ENCODE peak calls at places on chromosomes 3 and 15, in five cellular contexts. One of them, this sample, is unnamed. For H3K4me1, the result is how much of the 10 kb centered on the place peaks cover.

GRCh38 chr3:73294532-73294931 is 233.1 kb downstream of the EBLN2 start:
- DNase-seq in gastrocnemius medialis: no peak
- DNase-seq in psoas muscle: no peak
- DNase-seq in H9: peak
- DNase-seq in foreskin keratinocyte: no peak
- DNase-seq in this sample: no peak

GRCh38 chr3:196991581-196992460 is 23.2 kb upstream of the PIGZ start:
- DNase-seq in gastrocnemius medialis: peak
- DNase-seq in psoas muscle: peak
- DNase-seq in H9: peak
- DNase-seq in foreskin keratinocyte: no peak
- DNase-seq in this sample: no peak

GRCh38 chr3:114640126-114640525 is 346.3 kb downstream of the TIGIT start:
- DNase-seq in gastrocnemius medialis: no peak
- DNase-seq in psoas muscle: no peak
- DNase-seq in H9: no peak
- DNase-seq in foreskin keratinocyte: no peak
- DNase-seq in this sample: no peak

GRCh38 chr3:10688126-10688525 is 127.9 kb upstream of the SLC6A11 start:
- DNase-seq in gastrocnemius medialis: no peak
- DNase-seq in psoas muscle: no peak
- DNase-seq in H9: peak
- DNase-seq in foreskin keratinocyte: no peak
- DNase-seq in this sample: no peak

GRCh38 chr15:23069496-23070166 is 30.3 kb upstream of the TUBGCP5 start:
- DNase-seq in gastrocnemius medialis: no peak
- DNase-seq in psoas muscle: no peak
- DNase-seq in H9: peak
- DNase-seq in foreskin keratinocyte: no peak
- DNase-seq in this sample: no peak

GRCh38 chr3:98657429-98657828 is 64.0 kb upstream of the CPOX start:
- DNase-seq in gastrocnemius medialis: no peak
- DNase-seq in psoas muscle: no peak
- DNase-seq in H9: peak
- DNase-seq in foreskin keratinocyte: peak
- DNase-seq in this sample: no peak

GRCh38 chr3:152961323-152961722 is 126.4 kb downstream of the P2RY1 start:
- DNase-seq in gastrocnemius medialis: no peak
- DNase-seq in psoas muscle: no peak
- DNase-seq in H9: no peak
- DNase-seq in foreskin keratinocyte: peak
- DNase-seq in this sample: no peak

GRCh38 chr15:29938701-29939340 is 116.6 kb upstream of the TJP1 start:
- DNase-seq in gastrocnemius medialis: no peak
- DNase-seq in psoas muscle: no peak
- DNase-seq in H9: no peak
- DNase-seq in foreskin keratinocyte: peak
- DNase-seq in this sample: no peak

GRCh38 chr3:126350502-126351085 is 6.6 kb downstream of the KLF15 start:
- DNase-seq in gastrocnemius medialis: peak
- DNase-seq in psoas muscle: peak
- DNase-seq in H9: no peak
- DNase-seq in foreskin keratinocyte: no peak
- DNase-seq in this sample: no peak

GRCh38 chr3:184283681-184284080 is 7.9 kb downstream of the ECE2 start:
- DNase-seq in gastrocnemius medialis: no peak
- DNase-seq in psoas muscle: no peak
- DNase-seq in H9: no peak
- DNase-seq in foreskin keratinocyte: no peak
- DNase-seq in this sample: no peak

GRCh38 chr3:188049890-188050530 is 103.9 kb upstream of the LPP start:
- DNase-seq in gastrocnemius medialis: no peak
- DNase-seq in psoas muscle: no peak
- DNase-seq in H9: no peak
- DNase-seq in foreskin keratinocyte: no peak
- DNase-seq in this sample: no peak

GRCh38 chr15:90789496-90789895 is 72.3 kb downstream of the BLM start:
- DNase-seq in gastrocnemius medialis: no peak
- DNase-seq in psoas muscle: no peak
- DNase-seq in H9: no peak
- DNase-seq in foreskin keratinocyte: no peak
- DNase-seq in this sample: no peak

GRCh38 chr15:45099549-45100165 is 14.3 kb downstream of the DUOX2 start:
- DNase-seq in gastrocnemius medialis: no peak
- DNase-seq in psoas muscle: no peak
- DNase-seq in H9: no peak
- DNase-seq in foreskin keratinocyte: no peak
- DNase-seq in this sample: no peak

GRCh38 chr3:42802876-42803799 is 1.2 kb downstream of the HIGD1A start:
- DNase-seq in gastrocnemius medialis: peak
- DNase-seq in psoas muscle: no peak
- DNase-seq in H9: peak
- DNase-seq in foreskin keratinocyte: no peak
- DNase-seq in this sample: no peak

GRCh38 chr3:57825116-57825515 is 69.0 kb downstream of the SLMAP start:
- DNase-seq in gastrocnemius medialis: no peak
- DNase-seq in psoas muscle: no peak
- DNase-seq in H9: no peak
- DNase-seq in foreskin keratinocyte: no peak
- DNase-seq in this sample: no peak
- H3K4me1 ChIP-seq in gastrocnemius medialis: half or more
- H3K4me1 ChIP-seq in psoas muscle: half or more
- H3K4me1 ChIP-seq in H9: under half
- H3K4me1 ChIP-seq in foreskin keratinocyte: under half
- H3K4me1 ChIP-seq in this sample: under half

DNA sequence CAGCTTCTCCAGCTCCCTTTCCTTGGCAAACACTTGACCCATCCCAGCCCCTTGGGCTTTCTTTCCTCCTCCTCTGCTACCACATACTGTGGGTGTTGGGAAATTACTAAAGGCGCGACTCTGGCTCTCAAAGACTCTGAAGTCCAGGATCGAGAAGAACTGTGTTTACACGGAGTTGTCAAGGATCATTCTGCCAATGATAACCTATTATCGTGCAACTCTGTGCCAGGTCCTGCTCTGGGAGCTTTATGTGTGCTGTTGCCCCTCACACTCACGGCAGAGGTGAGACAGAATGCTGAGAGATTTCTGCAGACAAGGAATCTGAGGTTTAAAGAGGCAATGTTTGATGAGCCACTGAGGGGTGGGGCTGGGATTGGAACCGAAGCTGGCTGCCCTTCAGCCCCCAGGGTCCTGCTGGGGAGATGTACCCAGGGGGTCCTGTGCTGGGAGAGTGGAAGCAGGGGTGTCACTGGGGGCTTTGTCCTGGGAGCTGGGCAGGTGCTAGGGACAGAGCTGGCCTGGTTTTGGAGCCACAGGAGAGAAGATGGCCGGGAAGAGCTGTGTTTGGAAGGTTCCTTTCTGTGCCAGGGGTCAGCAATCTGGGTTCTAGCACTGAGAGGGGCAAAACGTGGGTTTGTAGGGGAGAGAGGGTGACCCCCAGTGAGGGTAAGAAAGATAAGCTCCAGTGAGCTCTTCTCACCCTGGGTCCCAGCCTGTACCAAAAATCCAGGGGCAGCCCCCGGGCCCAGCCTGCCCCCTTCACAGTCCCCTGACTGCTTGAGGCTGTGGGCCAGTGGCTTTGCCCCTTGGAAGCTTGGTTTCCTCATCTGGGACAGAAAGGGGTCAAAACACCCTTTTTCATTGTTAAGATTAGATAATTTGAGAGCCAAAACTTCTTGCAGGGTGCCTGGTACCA is 69.4 kb downstream of the SMAD3 start:
- DNase-seq in gastrocnemius medialis: no peak
- DNase-seq in psoas muscle: no peak
- DNase-seq in H9: no peak
- DNase-seq in foreskin keratinocyte: no peak
- DNase-seq in this sample: no peak
- H3K4me1 ChIP-seq in gastrocnemius medialis: half or more
- H3K4me1 ChIP-seq in psoas muscle: half or more
- H3K4me1 ChIP-seq in H9: under half
- H3K4me1 ChIP-seq in foreskin keratinocyte: half or more
- H3K4me1 ChIP-seq in this sample: under half

GRCh38 chr3:187036394-187036793 is 102.9 kb downstream of the RPL39L start:
- DNase-seq in gastrocnemius medialis: no peak
- DNase-seq in psoas muscle: no peak
- DNase-seq in H9: no peak
- DNase-seq in foreskin keratinocyte: no peak
- DNase-seq in this sample: no peak
- H3K4me1 ChIP-seq in gastrocnemius medialis: under half
- H3K4me1 ChIP-seq in psoas muscle: under half
- H3K4me1 ChIP-seq in H9: under half
- H3K4me1 ChIP-seq in foreskin keratinocyte: under half
- H3K4me1 ChIP-seq in this sample: under half

GRCh38 chr15:74244818-74245341 is 8.8 kb downstream of the CCDC33 start:
- DNase-seq in gastrocnemius medialis: no peak
- DNase-seq in psoas muscle: no peak
- DNase-seq in H9: no peak
- DNase-seq in foreskin keratinocyte: no peak
- DNase-seq in this sample: no peak

GRCh38 chr15:74240897-74241614 is 4.9 kb downstream of the CCDC33 start:
- DNase-seq in gastrocnemius medialis: no peak
- DNase-seq in psoas muscle: no peak
- DNase-seq in H9: no peak
- DNase-seq in foreskin keratinocyte: no peak
- DNase-seq in this sample: no peak

GRCh38 chr15:74243431-74243830 is 7.3 kb downstream of the CCDC33 start:
- DNase-seq in gastrocnemius medialis: no peak
- DNase-seq in psoas muscle: no peak
- DNase-seq in H9: no peak
- DNase-seq in foreskin keratinocyte: no peak
- DNase-seq in this sample: no peak

GRCh38 chr15:74240002-74240568 is 4.0 kb downstream of the CCDC33 start:
- DNase-seq in gastrocnemius medialis: peak
- DNase-seq in psoas muscle: peak
- DNase-seq in H9: peak
- DNase-seq in foreskin keratinocyte: peak
- DNase-seq in this sample: peak

DNA sequence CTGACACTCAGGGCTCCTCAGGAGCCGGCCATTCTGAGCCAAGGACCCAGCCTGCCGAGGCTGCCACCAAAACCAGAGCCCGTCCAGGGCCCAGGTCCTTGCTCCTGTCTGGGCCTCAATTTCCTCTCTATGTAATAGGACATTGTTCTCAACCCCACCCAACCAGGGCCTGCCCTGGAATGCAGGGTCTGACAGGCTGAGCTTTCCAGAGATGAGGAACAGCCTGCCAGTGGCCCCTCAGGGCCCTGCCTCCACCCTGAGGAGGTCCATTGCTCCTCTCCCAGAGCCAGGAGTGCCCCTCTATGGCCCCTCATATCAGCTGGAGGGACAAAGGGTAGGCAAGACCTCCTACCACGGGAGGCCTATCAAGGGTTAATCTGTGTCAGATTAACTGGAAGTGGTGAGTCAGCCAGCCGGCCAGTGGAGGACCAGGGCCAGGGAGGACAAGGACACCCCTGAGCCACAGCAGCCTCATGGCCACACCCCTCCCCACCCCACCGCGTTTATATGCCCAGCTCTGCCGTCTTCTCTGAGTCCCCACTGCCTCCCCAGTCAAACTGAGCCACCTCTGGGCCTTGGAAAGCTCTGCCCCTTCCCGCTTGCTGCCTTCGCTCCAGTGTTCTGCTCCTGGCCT is 6.3 kb downstream of the CCDC33 start:
- DNase-seq in gastrocnemius medialis: no peak
- DNase-seq in psoas muscle: no peak
- DNase-seq in H9: no peak
- DNase-seq in foreskin keratinocyte: no peak
- DNase-seq in this sample: peak
- H3K4me1 ChIP-seq in gastrocnemius medialis: under half
- H3K4me1 ChIP-seq in psoas muscle: under half
- H3K4me1 ChIP-seq in H9: under half
- H3K4me1 ChIP-seq in foreskin keratinocyte: under half
- H3K4me1 ChIP-seq in this sample: under half

DNA sequence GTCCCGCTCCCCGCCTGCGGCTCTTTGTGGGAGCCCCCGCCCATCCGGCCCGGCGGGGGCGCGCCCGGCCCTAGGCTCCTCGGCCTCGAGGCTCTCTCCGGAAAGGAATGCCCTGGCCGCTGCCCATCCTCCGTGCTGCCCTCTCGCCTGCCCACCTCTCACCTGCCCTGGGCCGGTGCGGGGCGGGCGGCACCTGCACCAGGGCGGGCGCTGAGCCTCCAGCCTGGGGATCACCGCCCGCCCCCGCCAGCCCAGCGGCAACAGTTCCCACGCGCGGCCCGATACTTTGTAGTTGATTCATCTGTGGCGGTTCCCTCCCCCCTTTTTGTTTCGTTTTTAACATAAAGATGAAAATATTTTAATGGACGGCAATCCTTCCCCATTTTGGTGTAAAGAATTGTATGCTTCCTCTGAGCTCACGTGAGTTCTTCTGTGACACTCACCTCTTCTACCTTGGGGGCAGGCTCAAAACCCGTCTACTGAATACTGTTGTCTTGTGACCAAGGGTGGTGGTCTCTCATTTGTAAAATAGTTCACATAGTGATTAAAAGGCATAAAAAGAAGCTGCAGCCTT is 1.9 kb downstream of the KLF13 start:
- DNase-seq in gastrocnemius medialis: no peak
- DNase-seq in psoas muscle: no peak
- DNase-seq in H9: no peak
- DNase-seq in foreskin keratinocyte: peak
- DNase-seq in this sample: no peak
- H3K4me1 ChIP-seq in gastrocnemius medialis: under half
- H3K4me1 ChIP-seq in psoas muscle: half or more
- H3K4me1 ChIP-seq in H9: under half
- H3K4me1 ChIP-seq in foreskin keratinocyte: under half
- H3K4me1 ChIP-seq in this sample: half or more

This sample was measured in thoracic aorta.